ENCODE peak calls at places on chromosomes 2 and 18, in four cellular contexts. One of them, this sample, is unnamed. For H3K36me3 and H3K4me1, the result is how much of the 10 kb centered on the place peaks cover.

GRCh38 chr2:233915133-233915532 is 2.0 kb upstream of the TRPM8 start:
- DNase-seq in aorta: no peak
- DNase-seq in kidney: no peak
- DNase-seq in hepatocyte: peak
- DNase-seq in this sample: no peak

GRCh38 chr18:49018553-49018943 is 67.8 kb upstream of the SMAD7 start:
- DNase-seq in aorta: no peak
- DNase-seq in kidney: peak
- DNase-seq in hepatocyte: no peak
- DNase-seq in this sample: no peak

GRCh38 chr2:95043300-95043786 is 17.8 kb downstream of the MAL start:
- DNase-seq in aorta: peak
- DNase-seq in kidney: peak
- DNase-seq in hepatocyte: peak
- DNase-seq in this sample: no peak

GRCh38 chr18:43534511-43534910 is 257.2 kb upstream of the SYT4 start:
- DNase-seq in aorta: no peak
- DNase-seq in kidney: no peak
- DNase-seq in hepatocyte: peak
- DNase-seq in this sample: no peak

GRCh38 chr18:34494359-34494696 is 215.8 kb upstream of the DTNA start:
- DNase-seq in aorta: peak
- DNase-seq in kidney: peak
- DNase-seq in hepatocyte: no peak
- DNase-seq in this sample: no peak

GRCh38 chr2:171142398-171142797 is 18.3 kb downstream of the TLK1 start:
- DNase-seq in aorta: no peak
- DNase-seq in kidney: no peak
- DNase-seq in hepatocyte: no peak
- DNase-seq in this sample: no peak

GRCh38 chr2:134372611-134373131 is 118.8 kb downstream of the MGAT5 start:
- DNase-seq in aorta: peak
- DNase-seq in kidney: no peak
- DNase-seq in hepatocyte: peak
- DNase-seq in this sample: no peak

GRCh38 chr2:44100351-44100750 is 68.3 kb upstream of the PPM1B start:
- DNase-seq in aorta: peak
- DNase-seq in kidney: peak
- DNase-seq in hepatocyte: peak
- DNase-seq in this sample: no peak

GRCh38 chr2:102736174-102736606 is 25.6 kb upstream of the TMEM182 start:
- DNase-seq in aorta: peak
- DNase-seq in kidney: peak
- DNase-seq in hepatocyte: peak
- DNase-seq in this sample: peak

DNA sequence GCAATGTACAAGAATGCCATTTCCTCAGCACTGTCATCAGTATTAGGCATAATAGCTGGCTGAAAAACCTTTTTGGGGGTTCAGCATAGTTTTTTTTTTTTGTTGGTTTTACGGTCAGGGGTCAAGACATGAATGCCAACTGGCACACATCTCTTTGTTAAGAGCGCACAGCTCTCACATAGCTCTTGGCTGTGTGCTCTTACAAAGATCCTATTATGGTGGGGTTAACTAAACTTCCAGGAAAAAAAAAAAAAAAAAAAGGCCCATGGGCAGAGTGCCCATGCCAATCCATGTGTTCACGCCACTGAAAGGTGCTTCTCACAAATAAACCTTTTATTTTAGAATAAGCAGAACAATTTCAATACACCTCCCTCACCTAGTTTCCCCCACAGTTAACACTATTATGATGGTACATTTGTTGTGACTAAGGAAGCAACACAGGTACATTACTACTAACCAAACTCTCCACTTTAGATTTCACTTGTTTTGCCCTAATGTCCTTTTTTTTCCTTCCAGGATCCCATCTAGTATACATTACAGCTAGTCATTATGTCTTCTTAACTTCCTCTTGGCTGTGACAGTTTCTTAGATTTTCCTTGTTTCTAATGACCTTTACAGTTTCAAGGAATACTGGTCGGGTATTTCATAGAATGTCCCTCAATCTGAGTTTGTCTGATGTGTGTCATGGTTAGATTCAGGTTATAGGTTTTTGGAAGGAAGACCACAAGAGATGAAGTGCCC is 56.3 kb downstream of the C2orf74 start:
- DNase-seq in aorta: no peak
- DNase-seq in kidney: no peak
- DNase-seq in hepatocyte: no peak
- DNase-seq in this sample: no peak
- H3K36me3 ChIP-seq in aorta: under half
- H3K36me3 ChIP-seq in kidney: under half
- H3K36me3 ChIP-seq in hepatocyte: under half
- H3K36me3 ChIP-seq in this sample: under half

DNA sequence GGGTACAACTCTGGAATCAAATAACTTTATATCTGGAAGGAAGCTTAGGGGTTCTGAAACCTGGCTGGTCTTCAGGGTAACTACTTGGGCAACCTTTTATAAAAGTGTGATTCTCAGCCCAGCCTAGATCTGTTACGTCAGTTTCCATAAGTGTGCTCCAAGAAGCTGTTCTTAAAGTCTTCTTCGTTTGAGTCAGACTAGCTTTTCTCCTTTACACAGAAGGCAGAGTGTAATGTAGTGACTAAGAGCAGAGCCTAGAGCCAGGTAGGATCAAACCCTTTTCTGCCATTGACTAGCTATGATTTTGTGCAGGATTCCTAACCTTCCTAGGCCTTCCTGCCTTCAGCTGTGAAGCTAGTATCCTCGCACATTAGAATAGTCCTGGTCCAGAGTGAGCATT is 5.8 kb downstream of the ITGA6 start:
- DNase-seq in aorta: no peak
- DNase-seq in kidney: no peak
- DNase-seq in hepatocyte: no peak
- DNase-seq in this sample: no peak
- H3K4me3 ChIP-seq in aorta: no peak
- H3K4me3 ChIP-seq in kidney: no peak
- H3K4me3 ChIP-seq in hepatocyte: no peak
- H3K4me3 ChIP-seq in this sample: no peak

DNA sequence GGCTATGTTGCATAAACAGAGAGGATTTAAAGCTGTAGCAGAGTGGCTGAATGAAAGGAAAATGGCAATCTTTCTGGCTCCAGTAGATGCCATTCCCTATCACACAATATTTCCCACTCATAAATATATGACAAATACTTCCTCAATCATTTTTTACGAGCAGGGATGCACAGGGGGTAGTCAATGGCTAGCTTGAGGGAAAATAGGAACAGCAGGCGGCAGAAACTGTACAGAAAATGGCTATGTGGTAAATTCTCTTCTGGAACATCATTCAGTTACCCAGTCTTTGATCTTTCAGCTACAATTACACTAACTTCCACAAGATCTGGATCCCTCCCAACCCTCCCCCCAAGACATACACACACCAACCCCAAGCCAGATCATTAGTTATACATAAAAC is 127.2 kb downstream of the OLA1 start:
- DNase-seq in aorta: no peak
- DNase-seq in kidney: no peak
- DNase-seq in hepatocyte: no peak
- DNase-seq in this sample: no peak
- H3K4me1 ChIP-seq in aorta: under half
- H3K4me1 ChIP-seq in kidney: under half
- H3K4me1 ChIP-seq in hepatocyte: under half
- H3K4me1 ChIP-seq in this sample: under half

DNA sequence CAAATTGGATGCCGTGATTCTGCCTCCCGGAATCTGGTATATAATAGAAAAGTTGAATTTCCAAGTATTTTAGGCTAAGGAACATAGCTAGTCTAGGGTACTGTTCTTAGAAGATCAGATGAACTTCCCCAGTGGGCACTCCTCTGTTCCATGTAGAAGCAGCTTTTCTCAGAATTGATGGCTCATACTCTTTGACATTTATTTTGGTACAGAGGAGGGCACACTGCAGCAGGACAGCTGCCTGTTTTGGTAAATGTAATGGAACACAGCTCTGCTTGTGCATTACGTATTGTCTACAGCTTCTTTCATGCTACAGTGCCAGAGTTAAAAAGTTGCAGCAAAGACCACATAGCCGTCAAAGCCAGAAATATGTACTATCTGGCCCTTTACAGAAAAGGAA is 10.8 kb downstream of the YPEL5 start:
- DNase-seq in aorta: no peak
- DNase-seq in kidney: no peak
- DNase-seq in hepatocyte: no peak
- DNase-seq in this sample: no peak
- H3K36me3 ChIP-seq in aorta: under half
- H3K36me3 ChIP-seq in kidney: under half
- H3K36me3 ChIP-seq in hepatocyte: under half
- H3K36me3 ChIP-seq in this sample: under half

GRCh38 chr2:88765154-88765948 is 73.9 kb downstream of the RPIA start:
- DNase-seq in aorta: no peak
- DNase-seq in kidney: peak
- DNase-seq in hepatocyte: no peak
- DNase-seq in this sample: no peak
- H3K4me3 ChIP-seq in aorta: no peak
- H3K4me3 ChIP-seq in kidney: peak
- H3K4me3 ChIP-seq in hepatocyte: no peak
- H3K4me3 ChIP-seq in this sample: no peak

This sample was measured in HAP-1.